ENCODE peak calls at places on chromosomes 11 and 22, in four cellular contexts. One of them, this sample, is unnamed.

GRCh38 chr11:8813658-8814057 is 97.3 kb upstream of the AKIP1 start:
- DNase-seq in SJSA1: peak
- DNase-seq in MM.1S: peak
- DNase-seq in NCI-H1417: peak
- DNase-seq in this sample: no peak

GRCh38 chr11:103792981-103793468 is 243.4 kb upstream of the DDI1 start:
- DNase-seq in MM.1S: no peak
- DNase-seq in SJSA1: no peak
- DNase-seq in NCI-H1417: no peak
- DNase-seq in this sample: no peak

GRCh38 chr22:46390652-46391301 is 55.3 kb downstream of the TRMU start:
- DNase-seq in NCI-H1417: no peak
- DNase-seq in MM.1S: no peak
- DNase-seq in SJSA1: peak
- DNase-seq in this sample: no peak

GRCh38 chr11:102666331-102666957 is 39.1 kb downstream of the MMP27 start:
- DNase-seq in MM.1S: peak
- DNase-seq in SJSA1: peak
- DNase-seq in NCI-H1417: peak
- DNase-seq in this sample: no peak

GRCh38 chr11:31445621-31446020 is 63.8 kb downstream of the IMMP1L start:
- DNase-seq in NCI-H1417: no peak
- DNase-seq in SJSA1: no peak
- DNase-seq in MM.1S: no peak
- DNase-seq in this sample: no peak

GRCh38 chr11:130428271-130428670 is at the start of gene ADAMTS8:
- DNase-seq in NCI-H1417: no peak
- DNase-seq in MM.1S: no peak
- DNase-seq in SJSA1: no peak
- DNase-seq in this sample: no peak

GRCh38 chr22:37328017-37328416 is 45.7 kb downstream of the CYTH4 start:
- DNase-seq in NCI-H1417: no peak
- DNase-seq in SJSA1: peak
- DNase-seq in MM.1S: no peak
- DNase-seq in this sample: no peak

GRCh38 chr22:45896961-45897538 is 79.9 kb downstream of the WNT7B start:
- DNase-seq in SJSA1: no peak
- DNase-seq in NCI-H1417: no peak
- DNase-seq in MM.1S: no peak
- DNase-seq in this sample: no peak

GRCh38 chr11:126415128-126415527 is 59.6 kb downstream of the ST3GAL4 start:
- DNase-seq in SJSA1: no peak
- DNase-seq in NCI-H1417: no peak
- DNase-seq in MM.1S: no peak
- DNase-seq in this sample: no peak

GRCh38 chr11:62725686-62726085 is 1.6 kb downstream of the HNRNPUL2 start:
- DNase-seq in SJSA1: peak
- DNase-seq in NCI-H1417: no peak
- DNase-seq in MM.1S: no peak
- DNase-seq in this sample: no peak

GRCh38 chr11:46649180-46649738 is 31.9 kb downstream of the ATG13 start:
- DNase-seq in NCI-H1417: no peak
- DNase-seq in MM.1S: no peak
- DNase-seq in SJSA1: peak
- DNase-seq in this sample: no peak

GRCh38 chr11:68763926-68764657 is 12.8 kb upstream of the TESMIN start:
- DNase-seq in SJSA1: no peak
- DNase-seq in MM.1S: no peak
- DNase-seq in NCI-H1417: no peak
- DNase-seq in this sample: no peak

GRCh38 chr11:122796128-122796717 is 42.1 kb upstream of the CRTAM start:
- DNase-seq in SJSA1: no peak
- DNase-seq in NCI-H1417: no peak
- DNase-seq in MM.1S: peak
- DNase-seq in this sample: no peak